ENCODE peak calls at places on chromosomes 1 and 21, in four cellular contexts. G, D, K and F are unnamed samples.
A peak's percentile ranks its signal among the peaks of the same experiment; 100 is the strongest.

GRCh38 chr1:94090761-94091160 is 30.2 kb downstream of the ABCA4 start:
- DNase-seq in G (no peak), D (no peak), K (no peak), F (no peak)

GRCh38 chr1:59161136-59161535 is 135.8 kb upstream of the FGGY start:
- DNase-seq in D (no peak), G (no peak), K (no peak), F (no peak)

GRCh38 chr1:71650126-71650525 is 569.3 kb upstream of the ZRANB2 start:
- DNase-seq in K (no peak), D (no peak), G (no peak), F (no peak)

GRCh38 chr1:228544021-228544850 is 57.1 kb downstream of the RNF187 start:
- DNase-seq in D (no peak), G (no peak), K (no peak), F (no peak)

GRCh38 chr1:37914719-37915483 is 32.0 kb downstream of the INPP5B start:
- DNase-seq in D (no peak), G (no peak), K (no peak), F (no peak)

GRCh38 chr1:39653546-39654031 is 14.1 kb upstream of the HEYL start:
- DNase-seq in G (no peak), D (no peak), K (peak; percentile 76), F (peak; percentile 23)

GRCh38 chr1:206555473-206555935 is 48.2 kb downstream of the RASSF5 start:
- DNase-seq in D (no peak), K (peak; percentile 79), G (no peak), F (no peak)

GRCh38 chr1:29426701-29427279 is 190.5 kb downstream of the PTPRU start:
- DNase-seq in G (no peak), K (no peak), D (no peak), F (no peak)

GRCh38 chr1:217369996-217370551 is 260.8 kb downstream of the GPATCH2 start:
- DNase-seq in D (no peak), G (no peak), K (no peak), F (no peak)

GRCh38 chr1:37475380-37476086 is 1.2 kb downstream of the ZC3H12A start:
- DNase-seq in G (no peak), D (peak; percentile 16), K (no peak), F (no peak)

GRCh38 chr21:29812947-29813346 is 126.8 kb downstream of the GRIK1 start:
- DNase-seq in G (no peak), K (no peak), D (no peak), F (no peak)

GRCh38 chr1:31985430-31985829 is 28.2 kb upstream of the KHDRBS1 start:
- DNase-seq in D (no peak), K (no peak), G (no peak), F (no peak)

GRCh38 chr21:45969921-45970673 is 11.5 kb upstream of the COL6A1 start:
- DNase-seq in K (no peak), G (no peak), D (no peak), F (no peak)

GRCh38 chr1:153608742-153609584 is 4.0 kb downstream of the S100A16 start:
- DNase-seq in K (peak; percentile 94), D (no peak), G (no peak), F (no peak)

GRCh38 chr1:60126733-60127132 is 53.2 kb upstream of the C1orf87 start:
- DNase-seq in G (no peak), K (no peak), D (no peak), F (no peak)

GRCh38 chr1:226688852-226689251 is 50.2 kb downstream of the ITPKB start:
- DNase-seq in K (no peak), D (no peak), G (no peak), F (no peak)

GRCh38 chr1:19360026-19360813 is 48.1 kb downstream of the SLC66A1 start:
- DNase-seq in K (no peak), D (no peak), G (no peak), F (no peak)

GRCh38 chr1:25194576-25195020 is 37.7 kb downstream of the SYF2 start:
- DNase-seq in K (no peak), G (no peak), D (no peak), F (no peak)

GRCh38 chr1:43542515-43543458 is 12.1 kb downstream of the PTPRF start:
- DNase-seq in K (peak; percentile 50), D (no peak), G (no peak), F (no peak)

GRCh38 chr21:45535341-45536081 is 6.7 kb downstream of the SLC19A1 start:
- DNase-seq in K (no peak), D (peak; percentile 75), G (no peak), F (no peak)

GRCh38 chr1:54227091-54227602 is 27.2 kb downstream of the MRPL37 start:
- DNase-seq in G (no peak), D (peak; percentile 70), K (no peak), F (no peak)

GRCh38 chr1:77514871-77515776 is 167.3 kb downstream of the ZZZ3 start:
- DNase-seq in D (no peak), G (no peak), K (no peak), F (no peak)

GRCh38 chr1:220321758-220322157 is 49.5 kb upstream of the RAB3GAP2 start:
- DNase-seq in K (no peak), D (no peak), G (no peak), F (no peak)

GRCh38 chr1:203607169-203607873 is 19.3 kb upstream of the ATP2B4 start:
- DNase-seq in K (peak; percentile 46), G (no peak), D (no peak), F (no peak)

GRCh38 chr1:29800522-29800956 is 564.2 kb downstream of the PTPRU start:
- DNase-seq in K (peak; percentile 5), G (no peak), D (no peak), F (no peak)

GRCh38 chr1:229624906-229625871 is 733 bp downstream of the TAF5L start:
- DNase-seq in G (peak; percentile 63), K (peak; percentile 94), D (peak; percentile 43), F (no peak)

GRCh38 chr1:21703318-21703963 is 34.3 kb upstream of the RAP1GAP start:
- DNase-seq in K (peak; percentile 59), G (no peak), D (no peak), F (no peak)

GRCh38 chr1:147753084-147753483 is 7.3 kb downstream of the GJA5 start:
- DNase-seq in D (no peak), K (no peak), G (no peak), F (no peak)

GRCh38 chr1:118504867-118505266 is 319.8 kb upstream of the SPAG17 start:
- DNase-seq in G (no peak), D (no peak), K (no peak), F (no peak)

GRCh38 chr1:75632350-75632949 is 21.5 kb upstream of the SLC44A5 start:
- DNase-seq in D (no peak), K (peak; percentile 38), G (no peak), F (no peak)

GRCh38 chr21:33968082-33968997 is 52.7 kb upstream of the ATP5PO start:
- DNase-seq in G (no peak), K (peak; percentile 56), D (no peak), F (no peak)
- TF ChIP-seq SPI1 in G (no peak), K (no peak), D (no peak), F (no peak)

GRCh38 chr1:5647226-5647625 is 345.0 kb downstream of the NPHP4 start:
- DNase-seq in D (no peak), G (no peak), K (no peak), F (no peak)
- TF ChIP-seq SPI1 in D (no peak), G (no peak), K (no peak), F (no peak)

DNA sequence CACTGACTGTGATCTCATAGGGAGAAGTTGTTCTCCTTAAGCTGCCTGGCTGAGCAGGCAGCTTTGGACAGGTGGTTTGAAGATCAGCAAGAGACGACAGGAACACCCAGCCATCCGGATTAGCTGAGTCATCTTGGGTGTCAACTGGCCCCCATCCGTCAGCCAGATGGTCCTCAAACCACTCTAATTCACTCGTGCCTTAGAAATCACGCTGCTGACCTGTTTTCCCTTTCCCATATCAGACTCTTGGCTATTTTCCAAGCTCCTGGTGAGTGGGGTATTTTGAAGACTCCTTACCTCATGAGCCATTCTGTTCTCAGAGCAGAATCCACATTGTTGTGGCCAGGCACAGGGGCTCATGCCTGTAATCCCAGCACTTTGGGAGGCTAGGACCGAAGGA is 149.1 kb upstream of the L1TD1 start:
- DNase-seq in K (peak; percentile 16), G (no peak), D (no peak), F (no peak)
- TF ChIP-seq SPI1 in K (no peak), G (no peak), D (no peak), F (no peak)

DNA sequence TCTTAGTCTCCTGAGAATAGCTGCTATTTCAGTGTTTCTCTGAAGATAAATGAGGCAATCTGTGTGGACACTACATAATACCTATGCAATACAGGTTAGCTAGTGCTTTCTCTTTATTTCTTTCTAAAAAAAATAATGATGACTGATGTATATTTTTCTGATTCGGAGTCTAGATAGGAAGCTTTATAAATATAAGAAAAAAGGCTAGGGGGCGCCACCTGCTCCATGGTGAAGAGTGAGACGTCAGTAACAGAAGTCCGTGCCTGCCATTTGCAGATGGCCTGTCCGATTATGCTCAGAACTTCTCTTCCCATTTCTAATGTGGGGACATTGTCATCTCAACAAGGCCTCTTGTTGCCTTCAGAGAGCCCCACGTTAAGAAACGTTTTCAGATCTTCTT is 26.4 kb downstream of the QSOX1 start:
- DNase-seq in D (no peak), K (peak; percentile 65), G (no peak), F (no peak)
- TF ChIP-seq SPI1 in D (no peak), K (no peak), G (no peak), F (no peak)

DNA sequence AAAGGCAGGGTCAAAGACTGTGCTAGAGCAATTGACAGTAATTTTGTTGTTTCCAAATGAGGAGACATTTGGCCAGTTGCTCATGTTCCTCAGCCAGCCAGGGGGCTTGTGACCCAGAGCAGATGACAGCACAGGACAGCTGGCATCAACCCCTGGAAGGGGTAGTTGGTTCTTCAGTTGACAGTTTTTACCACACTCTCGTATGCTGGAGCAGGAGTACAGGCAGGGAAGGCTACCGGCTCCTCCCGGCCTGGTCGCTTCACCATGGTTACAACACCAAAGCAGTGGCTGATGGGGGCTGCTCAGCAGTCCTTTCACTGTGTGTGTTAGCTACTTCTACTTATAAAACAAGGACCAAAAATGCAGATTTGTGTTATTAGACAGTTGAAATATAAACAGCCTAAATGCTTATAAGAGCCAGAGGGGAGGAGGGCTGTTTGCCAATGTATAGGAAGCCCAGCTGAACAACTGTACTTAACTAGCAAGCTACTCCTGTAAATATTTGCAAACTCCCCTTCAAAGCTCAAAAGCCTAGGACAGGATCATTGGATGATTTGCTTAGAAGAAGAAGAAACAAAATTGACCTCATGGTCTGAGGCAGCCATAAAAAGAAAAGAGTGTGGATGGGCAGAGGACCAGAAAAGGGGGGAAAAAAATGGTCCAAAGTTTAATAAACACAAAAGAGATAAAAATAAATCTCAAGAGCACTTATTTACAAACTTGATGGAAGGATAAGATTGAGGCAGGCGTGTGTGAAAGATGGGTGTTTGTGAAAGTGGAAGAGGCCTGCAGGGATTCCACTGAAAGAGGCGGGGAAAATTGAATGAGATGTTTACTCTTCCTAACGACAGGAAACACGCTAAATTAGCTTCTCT is 57.0 kb downstream of the TGFB2 start:
- DNase-seq in G (no peak), D (no peak), K (no peak), F (no peak)
- TF ChIP-seq SPI1 in G (no peak), D (no peak), K (no peak), F (no peak)

DNA sequence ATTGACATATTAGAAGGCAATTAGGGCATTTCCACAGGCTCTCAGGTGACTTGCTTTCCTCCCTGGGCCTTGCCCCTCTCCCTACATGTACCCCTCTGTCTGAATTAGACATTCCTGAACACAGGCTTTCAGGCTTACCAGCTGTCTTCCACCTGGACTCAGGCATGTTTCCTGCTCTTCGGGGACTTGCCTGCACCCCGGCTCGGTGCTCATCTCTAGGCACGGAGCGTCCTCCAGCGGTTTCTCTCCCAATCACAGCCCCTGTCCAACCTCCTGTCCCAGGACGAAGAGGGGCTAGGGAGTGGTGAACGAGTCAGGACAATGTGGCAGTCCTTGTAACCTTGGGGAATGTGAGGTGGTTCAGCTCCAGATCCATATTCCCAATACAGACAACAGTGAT is 4.2 kb downstream of the PROK1 start:
- DNase-seq in K (peak; percentile 44), D (no peak), G (no peak), F (no peak)
- TF ChIP-seq SPI1 in K (no peak), D (no peak), G (no peak), F (no peak)